ENCODE peak calls at places on chromosomes 1 and 21, in six cellular contexts. One of them, this sample, is unnamed.

GRCh38 chr1:178337091-178337726 is 159.6 kb downstream of the CLEC20A start:
- DNase-seq in stimulated activated CD4-positive, alpha-beta T cell treated with anti-CD3 and anti-CD28 coated beads, Interleukin-1b, Interleukin-23, amount 100 ng/mL, for 4 hours: no peak
- DNase-seq in ELR: peak
- DNase-seq in Panc1: no peak
- DNase-seq in esophagus squamous epithelium: no peak
- DNase-seq in stimulated activated CD8-positive, alpha-beta memory T cell treated with anti-CD3 and anti-CD28 coated beads, Interleukin-7, amount 100 ng/mL, for 1 hour: no peak
- DNase-seq in this sample: no peak

GRCh38 chr1:172882791-172883386 is 167.9 kb downstream of the TNFSF18 start:
- DNase-seq in stimulated activated CD4-positive, alpha-beta T cell treated with anti-CD3 and anti-CD28 coated beads, Interleukin-1b, Interleukin-23, amount 100 ng/mL, for 4 hours: no peak
- DNase-seq in ELR: no peak
- DNase-seq in Panc1: no peak
- DNase-seq in esophagus squamous epithelium: no peak
- DNase-seq in stimulated activated CD8-positive, alpha-beta memory T cell treated with anti-CD3 and anti-CD28 coated beads, Interleukin-7, amount 100 ng/mL, for 1 hour: no peak
- DNase-seq in this sample: no peak

GRCh38 chr1:3522564-3523270 is 68.3 kb downstream of the ARHGEF16 start:
- DNase-seq in stimulated activated CD4-positive, alpha-beta T cell treated with anti-CD3 and anti-CD28 coated beads, Interleukin-1b, Interleukin-23, amount 100 ng/mL, for 4 hours: no peak
- DNase-seq in ELR: no peak
- DNase-seq in Panc1: no peak
- DNase-seq in esophagus squamous epithelium: no peak
- DNase-seq in stimulated activated CD8-positive, alpha-beta memory T cell treated with anti-CD3 and anti-CD28 coated beads, Interleukin-7, amount 100 ng/mL, for 1 hour: no peak
- DNase-seq in this sample: no peak

GRCh38 chr1:22925111-22925510 is 47.6 kb downstream of the LACTBL1 start:
- DNase-seq in stimulated activated CD4-positive, alpha-beta T cell treated with anti-CD3 and anti-CD28 coated beads, Interleukin-1b, Interleukin-23, amount 100 ng/mL, for 4 hours: no peak
- DNase-seq in ELR: peak
- DNase-seq in Panc1: no peak
- DNase-seq in esophagus squamous epithelium: no peak
- DNase-seq in stimulated activated CD8-positive, alpha-beta memory T cell treated with anti-CD3 and anti-CD28 coated beads, Interleukin-7, amount 100 ng/mL, for 1 hour: no peak
- DNase-seq in this sample: no peak

GRCh38 chr1:25343872-25344271 is 5.7 kb downstream of the TMEM50A start:
- DNase-seq in stimulated activated CD4-positive, alpha-beta T cell treated with anti-CD3 and anti-CD28 coated beads, Interleukin-1b, Interleukin-23, amount 100 ng/mL, for 4 hours: no peak
- DNase-seq in ELR: peak
- DNase-seq in Panc1: no peak
- DNase-seq in esophagus squamous epithelium: no peak
- DNase-seq in stimulated activated CD8-positive, alpha-beta memory T cell treated with anti-CD3 and anti-CD28 coated beads, Interleukin-7, amount 100 ng/mL, for 1 hour: no peak
- DNase-seq in this sample: no peak

GRCh38 chr1:172537827-172538391 is 5.0 kb downstream of the SUCO start:
- DNase-seq in stimulated activated CD4-positive, alpha-beta T cell treated with anti-CD3 and anti-CD28 coated beads, Interleukin-1b, Interleukin-23, amount 100 ng/mL, for 4 hours: no peak
- DNase-seq in ELR: peak
- DNase-seq in Panc1: no peak
- DNase-seq in esophagus squamous epithelium: no peak
- DNase-seq in stimulated activated CD8-positive, alpha-beta memory T cell treated with anti-CD3 and anti-CD28 coated beads, Interleukin-7, amount 100 ng/mL, for 1 hour: no peak
- DNase-seq in this sample: no peak

GRCh38 chr21:39562791-39563770 is 49.7 kb upstream of the B3GALT5 start:
- DNase-seq in stimulated activated CD4-positive, alpha-beta T cell treated with anti-CD3 and anti-CD28 coated beads, Interleukin-1b, Interleukin-23, amount 100 ng/mL, for 4 hours: no peak
- DNase-seq in ELR: no peak
- DNase-seq in Panc1: no peak
- DNase-seq in esophagus squamous epithelium: no peak
- DNase-seq in stimulated activated CD8-positive, alpha-beta memory T cell treated with anti-CD3 and anti-CD28 coated beads, Interleukin-7, amount 100 ng/mL, for 1 hour: no peak
- DNase-seq in this sample: peak

GRCh38 chr1:53582211-53583020 is 123.2 kb downstream of the DMRTB1 start:
- DNase-seq in stimulated activated CD4-positive, alpha-beta T cell treated with anti-CD3 and anti-CD28 coated beads, Interleukin-1b, Interleukin-23, amount 100 ng/mL, for 4 hours: no peak
- DNase-seq in ELR: no peak
- DNase-seq in Panc1: no peak
- DNase-seq in esophagus squamous epithelium: no peak
- DNase-seq in stimulated activated CD8-positive, alpha-beta memory T cell treated with anti-CD3 and anti-CD28 coated beads, Interleukin-7, amount 100 ng/mL, for 1 hour: no peak
- DNase-seq in this sample: peak

This sample was measured in NCI-H524.